ENCODE peak calls at places on chromosome 18, in ten cellular contexts. C, T, L, F, B, U, O, K, M and H are unnamed samples. For H3K27me3, the result is how much of the 10 kb centered on the place peaks cover.

GRCh38 chr18:21179590-21180220 is 62.3 kb upstream of the GREB1L start:
- DNase-seq in C (peak), T (no peak), L (peak), F (peak), B (peak), U (peak), O (peak), K (peak), M (no peak), H (no peak)

GRCh38 chr18:58221060-58221725 is 177.2 kb downstream of the NEDD4L start:
- DNase-seq in C (peak), T (no peak), L (no peak), F (peak), B (no peak), U (no peak), O (no peak), K (no peak), M (no peak), H (no peak)

GRCh38 chr18:60809937-60810336 is 437.4 kb upstream of the MC4R start:
- DNase-seq in C (no peak), T (no peak), L (no peak), F (no peak), B (no peak), U (no peak), O (no peak), K (no peak), M (no peak), H (no peak)

GRCh38 chr18:74929110-74929509 is 279.8 kb downstream of the PTGR3 start:
- DNase-seq in C (no peak), T (no peak), L (peak), F (no peak), B (no peak), U (no peak), O (peak), K (no peak), M (peak), H (no peak)

GRCh38 chr18:62566199-62566598 is 43.4 kb downstream of the ZCCHC2 start:
- DNase-seq in C (no peak), T (no peak), L (peak), F (peak), B (peak), U (no peak), O (peak), K (peak), M (no peak), H (peak)

GRCh38 chr18:58730618-58731017 is 59.4 kb downstream of the MALT1 start:
- DNase-seq in C (no peak), T (no peak), L (no peak), F (no peak), B (no peak), U (no peak), O (no peak), K (no peak), M (no peak), H (no peak)

GRCh38 chr18:78913395-78913794 is 66.2 kb upstream of the SALL3 start:
- DNase-seq in C (no peak), T (no peak), L (no peak), F (no peak), B (no peak), U (no peak), O (no peak), K (no peak), M (no peak), H (no peak)

GRCh38 chr18:51727780-51728179 is 530.3 kb upstream of the MEX3C start:
- DNase-seq in C (no peak), T (no peak), L (no peak), F (no peak), B (no peak), U (no peak), O (no peak), K (no peak), M (no peak), H (no peak)

GRCh38 chr18:10530852-10531251 is 5.0 kb downstream of the NAPG start:
- DNase-seq in C (no peak), T (no peak), L (peak), F (no peak), B (no peak), U (no peak), O (no peak), K (no peak), M (no peak), H (no peak)

GRCh38 chr18:896315-896714 is 8.4 kb upstream of the ADCYAP1 start:
- DNase-seq in C (no peak), T (no peak), L (no peak), F (no peak), B (no peak), U (no peak), O (no peak), K (no peak), M (no peak), H (no peak)

GRCh38 chr18:33577688-33578370 is at the start of gene ASXL3:
- DNase-seq in C (no peak), T (no peak), L (peak), F (no peak), B (peak), U (peak), O (peak), K (peak), M (peak), H (peak)
- H3K27me3 ChIP-seq in C (under half), T (under half), L (under half), F (under half), B (under half), U (under half), O (under half), K (under half), M (under half), H (under half)

GRCh38 chr18:11857177-11857887 is 6.1 kb downstream of the CHMP1B start:
- DNase-seq in C (peak), T (peak), L (peak), F (peak), B (peak), U (peak), O (peak), K (peak), M (peak), H (peak)
- TF ChIP-seq POLR2A in C (no peak), T (no peak), L (peak), F (peak), B (no peak), U (no peak), O (no peak), K (peak), M (no peak), H (no peak)

GRCh38 chr18:38481576-38481975 is 916.0 kb upstream of the CELF4 start:
- DNase-seq in C (no peak), T (no peak), L (no peak), F (no peak), B (no peak), U (no peak), O (no peak), K (no peak), M (no peak), H (no peak)

GRCh38 chr18:38491195-38491594 is 925.6 kb upstream of the CELF4 start:
- DNase-seq in C (no peak), T (no peak), L (no peak), F (no peak), B (no peak), U (no peak), O (no peak), K (no peak), M (no peak), H (no peak)

GRCh38 chr18:38483326-38483725 is 917.7 kb upstream of the CELF4 start:
- DNase-seq in C (no peak), T (no peak), L (no peak), F (no peak), B (no peak), U (no peak), O (no peak), K (no peak), M (no peak), H (no peak)

GRCh38 chr18:38487521-38487920 is 921.9 kb upstream of the CELF4 start:
- DNase-seq in C (no peak), T (no peak), L (no peak), F (no peak), B (no peak), U (no peak), O (no peak), K (no peak), M (no peak), H (no peak)
- H3K27me3 ChIP-seq in C (under half), T (under half), L (under half), F (under half), B (under half), U (under half), O (under half), K (under half), M (under half), H (under half)

DNA sequence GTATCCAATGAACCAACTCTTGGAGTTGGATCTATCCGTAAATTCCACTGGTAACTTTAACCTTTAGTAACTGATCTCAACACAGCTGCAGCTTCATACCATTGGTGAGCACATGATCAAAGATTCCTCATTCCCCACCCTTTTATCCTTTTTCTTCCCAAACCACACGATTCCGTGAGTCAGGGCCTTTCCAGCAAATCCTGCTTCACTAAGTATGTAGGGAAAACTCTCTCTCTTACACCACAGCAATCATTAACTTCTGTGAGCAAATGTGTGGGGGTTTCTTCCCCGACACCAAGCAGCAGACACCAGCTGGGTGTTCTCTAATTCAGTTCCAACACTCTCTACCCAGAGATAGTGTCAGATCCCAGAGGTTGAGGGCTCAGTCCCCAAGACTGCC is 23.5 kb downstream of the ELP2 start:
- DNase-seq in C (no peak), T (no peak), L (no peak), F (peak), B (no peak), U (no peak), O (no peak), K (no peak), M (no peak), H (no peak)
- TF ChIP-seq POLR2A in C (no peak), T (no peak), L (no peak), F (peak), B (no peak), U (no peak), O (no peak), K (no peak), M (no peak), H (no peak)

GRCh38 chr18:13463526-13463925 is 245.0 kb downstream of the LDLRAD4 start:
- DNase-seq in C (no peak), T (no peak), L (no peak), F (no peak), B (no peak), U (no peak), O (no peak), K (no peak), M (no peak), H (no peak)

GRCh38 chr18:13461936-13462335 is 243.4 kb downstream of the LDLRAD4 start:
- DNase-seq in C (no peak), T (no peak), L (no peak), F (no peak), B (no peak), U (no peak), O (no peak), K (no peak), M (no peak), H (no peak)

GRCh38 chr18:13462686-13463085 is 244.1 kb downstream of the LDLRAD4 start:
- DNase-seq in C (no peak), T (no peak), L (no peak), F (no peak), B (no peak), U (no peak), O (no peak), K (no peak), M (no peak), H (no peak)

GRCh38 chr18:13461488-13461887 is 242.9 kb downstream of the LDLRAD4 start:
- DNase-seq in C (no peak), T (no peak), L (no peak), F (no peak), B (no peak), U (no peak), O (no peak), K (no peak), M (no peak), H (no peak)

GRCh38 chr18:13460946-13461345 is 242.4 kb downstream of the LDLRAD4 start:
- DNase-seq in C (no peak), T (no peak), L (no peak), F (no peak), B (no peak), U (no peak), O (no peak), K (no peak), M (no peak), H (no peak)
- H3K27me3 ChIP-seq in C (under half), T (under half), L (under half), F (under half), B (under half), U (under half), O (under half), K (under half), M (under half), H (under half)

DNA sequence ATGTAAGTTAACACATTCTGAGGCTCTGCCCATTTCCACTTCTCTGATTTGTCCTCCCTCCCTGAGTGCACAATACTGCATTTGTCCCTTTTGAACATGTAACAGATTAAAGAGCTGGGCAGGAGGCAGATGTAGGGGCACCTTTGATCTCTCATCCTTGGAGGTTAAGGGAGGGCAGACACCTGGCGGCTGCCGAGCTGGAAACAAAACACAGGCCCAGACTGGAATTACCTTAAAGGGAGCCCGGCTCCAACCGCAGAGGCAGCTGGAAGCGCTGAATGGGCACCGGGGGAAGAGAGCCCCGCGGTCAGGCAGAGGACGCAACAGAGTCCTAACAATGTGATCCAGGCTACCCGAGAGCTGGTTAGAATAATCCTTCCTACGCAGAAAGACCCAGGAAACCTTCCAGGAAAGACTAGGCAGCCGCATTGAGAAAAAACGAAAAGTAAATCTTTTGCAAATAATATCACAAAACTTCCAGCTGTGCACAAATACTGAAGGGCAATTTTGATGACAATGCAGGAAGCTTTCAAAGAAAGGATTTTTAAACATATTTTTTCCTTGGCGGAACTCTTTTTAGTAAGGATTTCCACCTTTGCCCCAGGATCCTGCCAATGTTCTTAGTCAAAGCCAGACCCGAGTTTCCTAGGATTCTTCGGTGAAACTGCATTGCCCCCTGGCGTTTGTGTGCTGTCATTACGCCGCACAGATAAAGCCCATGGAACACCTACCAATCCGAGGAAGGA is 216.0 kb downstream of the TGIF1 start:
- DNase-seq in C (peak), T (peak), L (peak), F (peak), B (peak), U (peak), O (peak), K (peak), M (peak), H (peak)
- TF ChIP-seq POLR2A in C (no peak), T (no peak), L (peak), F (no peak), B (no peak), U (no peak), O (no peak), K (no peak), M (no peak), H (no peak)

GRCh38 chr18:77248873-77249582 is 620 bp upstream of the GALR1 start:
- DNase-seq in C (no peak), T (peak), L (no peak), F (no peak), B (no peak), U (no peak), O (no peak), K (no peak), M (no peak), H (no peak)
- H3K27me3 ChIP-seq in C (under half), T (under half), L (under half), F (under half), B (under half), U (under half), O (under half), K (half or more), M (half or more), H (under half)

GRCh38 chr18:48538531-48539405 is at the start of gene CTIF:
- DNase-seq in C (peak), T (peak), L (peak), F (peak), B (peak), U (peak), O (peak), K (peak), M (peak), H (peak)
- TF ChIP-seq POLR2A in C (no peak), T (no peak), L (peak), F (peak), B (no peak), U (no peak), O (peak), K (peak), M (no peak), H (no peak)

GRCh38 chr18:22559414-22560282 is 141.9 kb upstream of the CTAGE1 start:
- DNase-seq in C (no peak), T (no peak), L (peak), F (peak), B (peak), U (peak), O (peak), K (peak), M (peak), H (peak)
- H3K27me3 ChIP-seq in C (under half), T (under half), L (under half), F (under half), B (under half), U (under half), O (under half), K (under half), M (under half), H (under half)

DNA sequence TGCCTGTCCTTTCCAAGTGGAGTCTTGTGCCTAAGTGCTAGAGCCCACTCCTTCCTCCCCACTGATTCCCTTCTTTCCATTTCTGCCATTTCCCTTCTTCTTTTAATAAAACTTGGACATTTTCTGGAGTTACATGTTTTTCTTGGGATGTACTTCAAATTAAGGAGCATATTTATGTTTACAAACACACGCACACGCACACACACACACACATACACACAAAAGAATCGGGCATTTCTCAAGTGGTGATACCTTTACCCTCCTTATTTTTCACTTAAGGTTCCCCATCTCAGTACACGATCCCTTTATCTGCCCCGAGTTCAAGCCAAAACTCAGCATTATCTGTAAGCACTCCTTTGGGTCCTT is 154.3 kb downstream of the TGIF1 start:
- DNase-seq in C (no peak), T (no peak), L (no peak), F (no peak), B (no peak), U (no peak), O (no peak), K (no peak), M (no peak), H (no peak)
- TF ChIP-seq POLR2A in C (peak), T (no peak), L (no peak), F (no peak), B (no peak), U (no peak), O (no peak), K (no peak), M (no peak), H (no peak)